ENCODE peak calls at places on chromosomes 16 and 17, in six cellular contexts. D is fibroblast of pulmonary artery, Q is cardiac muscle cell, I is BJ, C is HFFc6, H is lung. K is an unnamed sample.

GRCh38 chr17:48627625-48628510 is 1.7 kb upstream of the HOXB9 start:
- DNase-seq in D (no peak), Q (no peak), I (no peak), C (no peak), H (no peak), K (no peak)

GRCh38 chr17:81865733-81866439 is 5.3 kb downstream of the ARHGDIA start:
- DNase-seq in D (peak; percentile 36), Q (no peak), I (no peak), C (no peak), H (no peak), K (no peak)

GRCh38 chr17:12055889-12056288 is 35.2 kb downstream of the MAP2K4 start:
- DNase-seq in D (no peak), Q (no peak), I (no peak), C (no peak), H (no peak), K (no peak)

GRCh38 chr16:1808691-1809090 is 15.2 kb upstream of the IGFALS start:
- DNase-seq in D (no peak), Q (no peak), I (no peak), C (no peak), H (no peak), K (no peak)

GRCh38 chr16:84109598-84110325 is 7.0 kb downstream of the MBTPS1 start:
- DNase-seq in D (no peak), Q (no peak), I (no peak), C (no peak), H (no peak), K (no peak)

GRCh38 chr17:64358261-64358788 is 32.3 kb downstream of the PECAM1 start:
- DNase-seq in D (no peak), Q (no peak), I (no peak), C (no peak), H (no peak), K (no peak)

GRCh38 chr16:46620265-46621005 is 744 bp downstream of the SHCBP1 start:
- DNase-seq in D (peak; percentile 13), Q (no peak), I (no peak), C (peak; percentile 13), H (no peak), K (peak; percentile 40)

GRCh38 chr17:47808036-47808829 is 13.4 kb downstream of the OSBPL7 start:
- DNase-seq in D (no peak), Q (no peak), I (no peak), C (no peak), H (no peak), K (no peak)

GRCh38 chr16:9370071-9370491 is 278.6 kb downstream of the HAPSTR1 start:
- DNase-seq in D (no peak), Q (peak; percentile 83), I (no peak), C (no peak), H (no peak), K (no peak)

GRCh38 chr17:22128171-22128570 is 435.8 kb downstream of the KCNJ18 start:
- DNase-seq in D (no peak), Q (no peak), I (no peak), C (no peak), H (no peak), K (no peak)

GRCh38 chr16:75244844-75245758 is 6.3 kb downstream of the BCAR1 start:
- DNase-seq in D (peak; percentile 98), Q (peak; percentile 90), I (peak; percentile 80), C (peak; percentile 95), H (peak; percentile 65), K (no peak)

GRCh38 chr17:948284-948852 is 31.2 kb downstream of the NXN start:
- DNase-seq in D (no peak), Q (no peak), I (no peak), C (no peak), H (no peak), K (no peak)

GRCh38 chr17:63476857-63477470 is at the start of gene ACE:
- DNase-seq in D (no peak), Q (peak; percentile 64), I (no peak), C (no peak), H (no peak), K (no peak)

GRCh38 chr16:1503110-1503955 is 10.2 kb downstream of the TELO2 start:
- DNase-seq in D (no peak), Q (no peak), I (no peak), C (no peak), H (no peak), K (no peak)

GRCh38 chr17:81057079-81057730 is 22.3 kb downstream of the BAIAP2 start:
- DNase-seq in D (peak; percentile 60), Q (peak; percentile 61), I (no peak), C (peak; percentile 8), H (peak; percentile 81), K (no peak)

GRCh38 chr17:62628845-62629555 is 1.5 kb downstream of the MRC2 start:
- DNase-seq in D (peak; percentile 57), Q (peak; percentile 64), I (no peak), C (no peak), H (no peak), K (peak; percentile 18)

GRCh38 chr16:89363621-89364393 is 126.6 kb downstream of the ANKRD11 start:
- DNase-seq in D (peak; percentile 81), Q (no peak), I (no peak), C (peak; percentile 64), H (peak; percentile 50), K (no peak)

GRCh38 chr17:18950944-18951905 is 740 bp upstream of the SLC5A10 start:
- DNase-seq in D (no peak), Q (peak; percentile 50), I (no peak), C (no peak), H (no peak), K (no peak)

GRCh38 chr17:66491213-66491612 is 188.8 kb downstream of the PRKCA start:
- DNase-seq in D (no peak), Q (no peak), I (no peak), C (no peak), H (no peak), K (no peak)

GRCh38 chr16:50820225-50820624 is 78.3 kb downstream of the CYLD start:
- DNase-seq in D (no peak), Q (no peak), I (no peak), C (no peak), H (no peak), K (no peak)

GRCh38 chr16:50819706-50820105 is 77.8 kb downstream of the CYLD start:
- DNase-seq in D (no peak), Q (no peak), I (no peak), C (no peak), H (no peak), K (no peak)

GRCh38 chr16:50822671-50823070 is 80.8 kb downstream of the CYLD start:
- DNase-seq in D (no peak), Q (no peak), I (no peak), C (no peak), H (no peak), K (no peak)

GRCh38 chr16:50818380-50818779 is 76.5 kb downstream of the CYLD start:
- DNase-seq in D (no peak), Q (no peak), I (no peak), C (no peak), H (no peak), K (no peak)

GRCh38 chr16:50821586-50821985 is 79.7 kb downstream of the CYLD start:
- DNase-seq in D (no peak), Q (no peak), I (no peak), C (peak; percentile 16), H (no peak), K (no peak)
- TF ChIP-seq CTCF in D (no peak), Q (peak; percentile 14), I (peak; percentile 22), C (peak; percentile 53), H (no peak), K (no peak)

DNA sequence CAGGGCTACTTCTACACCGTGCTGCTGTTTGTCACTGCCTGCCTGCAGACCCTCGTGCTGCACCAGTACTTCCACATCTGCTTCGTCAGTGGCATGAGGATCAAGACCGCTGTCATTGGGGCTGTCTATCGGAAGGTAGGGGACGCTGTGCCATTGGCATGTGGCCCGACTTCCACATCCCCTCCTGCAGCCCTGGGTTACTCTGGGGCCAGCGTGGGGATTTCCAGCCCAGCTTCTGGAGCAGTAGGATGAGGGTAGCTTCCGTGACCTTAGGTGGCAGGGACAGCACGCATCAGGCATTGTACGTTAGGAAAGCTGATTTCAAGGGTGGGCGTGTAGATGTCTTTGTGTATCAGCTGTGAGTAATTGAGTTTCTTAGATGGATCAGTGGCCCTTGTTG is 96.5 kb downstream of the ABCC1 start:
- DNase-seq in D (no peak), Q (peak; percentile 45), I (no peak), C (no peak), H (no peak), K (no peak)
- TF ChIP-seq CTCF in D (peak; percentile 33), Q (no peak), I (peak; percentile 22), C (peak; percentile 65), H (no peak), K (no peak)

DNA sequence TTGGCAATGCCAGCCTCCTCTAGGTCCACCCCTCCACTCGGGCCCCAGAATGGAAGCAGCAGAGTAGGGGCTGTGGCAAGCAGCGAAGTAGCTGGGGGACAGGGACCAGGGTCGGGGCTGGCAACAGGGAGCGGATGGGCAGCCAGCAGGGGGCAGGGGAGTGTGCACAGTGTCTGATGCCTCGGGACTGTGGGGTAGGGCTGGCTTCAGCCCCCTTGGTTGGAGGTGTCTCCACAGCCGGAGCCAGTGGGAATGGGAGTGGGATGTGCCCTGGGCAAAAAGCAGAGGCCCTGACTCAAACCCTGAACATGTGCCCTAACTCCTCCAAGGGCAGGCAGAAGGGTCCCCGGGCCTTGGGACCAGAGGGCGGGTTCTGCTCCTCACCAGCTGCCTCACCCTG is 18.5 kb upstream of the ARHGAP27 start:
- DNase-seq in D (no peak), Q (no peak), I (no peak), C (no peak), H (no peak), K (no peak)
- TF ChIP-seq CTCF in D (no peak), Q (no peak), I (no peak), C (peak; percentile 33), H (no peak), K (peak; percentile 9)

GRCh38 chr17:8222380-8222629 is 11.9 kb upstream of the AURKB start:
- DNase-seq in D (no peak), Q (no peak), I (no peak), C (no peak), H (no peak), K (no peak)

GRCh38 chr17:8222630-8223355 is 12.4 kb upstream of the AURKB start:
- DNase-seq in D (peak; percentile 97), Q (peak; percentile 90), I (peak; percentile 68), C (peak; percentile 96), H (peak; percentile 94), K (peak; percentile 73)

GRCh38 chr17:8221663-8222379 is 11.4 kb upstream of the AURKB start:
- DNase-seq in D (peak; percentile 91), Q (peak; percentile 85), I (peak; percentile 64), C (peak; percentile 88), H (peak; percentile 88), K (peak; percentile 68)

GRCh38 chr17:8224891-8225812 is 14.8 kb upstream of the AURKB start:
- DNase-seq in D (no peak), Q (no peak), I (no peak), C (no peak), H (no peak), K (no peak)

DNA sequence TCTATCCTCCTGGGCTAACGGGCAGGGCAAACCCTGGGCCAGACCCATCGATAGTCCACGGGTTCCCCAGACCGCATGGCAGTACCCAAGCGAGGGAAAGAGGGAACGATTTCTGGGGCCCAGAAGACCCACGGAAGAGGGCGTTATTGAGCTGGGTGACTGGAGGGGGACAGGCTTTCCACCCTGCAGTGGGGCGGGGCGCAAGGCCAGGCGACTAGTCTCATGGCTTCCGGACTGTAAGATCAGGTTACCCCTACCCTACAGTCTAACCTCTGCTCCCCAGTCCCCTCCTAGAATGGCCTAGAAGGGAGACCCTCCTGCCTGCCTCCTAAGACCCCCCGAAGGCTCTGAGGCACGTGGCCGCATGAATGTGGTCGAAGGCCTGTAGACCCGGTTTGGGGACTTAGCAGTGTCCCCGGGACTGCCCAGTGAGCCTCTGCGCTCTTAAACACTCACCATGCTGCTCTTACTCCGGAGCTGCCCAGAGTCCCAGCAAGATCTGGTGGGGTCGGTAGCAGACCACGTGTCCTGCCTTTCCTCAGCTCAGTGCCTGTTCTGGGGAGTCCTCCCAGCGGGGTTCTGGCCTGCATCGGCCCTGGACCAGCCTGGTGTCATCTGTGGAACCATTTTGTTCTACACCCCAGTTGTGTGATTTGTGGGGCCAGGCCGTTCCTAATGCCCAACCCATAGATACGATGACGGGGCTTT is 13.1 kb upstream of the AURKB start:
- DNase-seq in D (peak; percentile 42), Q (peak; percentile 76), I (no peak), C (peak; percentile 41), H (peak; percentile 68), K (peak; percentile 60)
- TF ChIP-seq CTCF in D (peak; percentile 5), Q (peak; percentile 24), I (peak; percentile 36), C (peak; percentile 61), H (no peak), K (peak; percentile 44)

K was measured in GM10248.